ENCODE peak calls at places on chromosomes 11 and 22, in ten cellular contexts. One of them, this sample, is unnamed.

GRCh38 chr11:68946416-68947090 is 34.2 kb downstream of the MRGPRD start:
- DNase-seq in effector memory CD4-positive, alpha-beta T cell: no peak
- DNase-seq in aorta: peak
- DNase-seq in BE2C: no peak
- DNase-seq in fibroblast of lung: peak
- DNase-seq in DND-41: no peak
- DNase-seq in heart right ventricle: no peak
- DNase-seq in astrocyte of the cerebellum: peak
- DNase-seq in left ventricle myocardium inferior: no peak
- DNase-seq in OCI-LY7: no peak
- DNase-seq in this sample: no peak

GRCh38 chr11:432501-433100 is 9.2 kb downstream of the ANO9 start:
- DNase-seq in OCI-LY7: no peak
- DNase-seq in heart right ventricle: peak
- DNase-seq in BE2C: no peak
- DNase-seq in astrocyte of the cerebellum: no peak
- DNase-seq in DND-41: no peak
- DNase-seq in aorta: no peak
- DNase-seq in effector memory CD4-positive, alpha-beta T cell: no peak
- DNase-seq in left ventricle myocardium inferior: no peak
- DNase-seq in fibroblast of lung: no peak
- DNase-seq in this sample: no peak

GRCh38 chr22:37419916-37420655 is 7.2 kb downstream of the ELFN2 start:
- DNase-seq in OCI-LY7: no peak
- DNase-seq in DND-41: no peak
- DNase-seq in effector memory CD4-positive, alpha-beta T cell: no peak
- DNase-seq in BE2C: no peak
- DNase-seq in heart right ventricle: no peak
- DNase-seq in astrocyte of the cerebellum: no peak
- DNase-seq in aorta: no peak
- DNase-seq in left ventricle myocardium inferior: no peak
- DNase-seq in fibroblast of lung: peak
- DNase-seq in this sample: peak

GRCh38 chr11:3830741-3831140 is 10.0 kb downstream of the RHOG start:
- DNase-seq in BE2C: no peak
- DNase-seq in left ventricle myocardium inferior: no peak
- DNase-seq in heart right ventricle: no peak
- DNase-seq in aorta: no peak
- DNase-seq in effector memory CD4-positive, alpha-beta T cell: no peak
- DNase-seq in DND-41: no peak
- DNase-seq in fibroblast of lung: no peak
- DNase-seq in OCI-LY7: no peak
- DNase-seq in astrocyte of the cerebellum: no peak
- DNase-seq in this sample: no peak

GRCh38 chr22:42959472-42960145 is 55.3 kb downstream of the PACSIN2 start:
- DNase-seq in astrocyte of the cerebellum: no peak
- DNase-seq in fibroblast of lung: peak
- DNase-seq in BE2C: peak
- DNase-seq in OCI-LY7: no peak
- DNase-seq in DND-41: no peak
- DNase-seq in aorta: peak
- DNase-seq in left ventricle myocardium inferior: peak
- DNase-seq in heart right ventricle: peak
- DNase-seq in effector memory CD4-positive, alpha-beta T cell: no peak
- DNase-seq in this sample: no peak

GRCh38 chr11:69215216-69215615 is 59.5 kb downstream of the SMIM38 start:
- DNase-seq in OCI-LY7: no peak
- DNase-seq in heart right ventricle: no peak
- DNase-seq in left ventricle myocardium inferior: no peak
- DNase-seq in fibroblast of lung: no peak
- DNase-seq in BE2C: no peak
- DNase-seq in astrocyte of the cerebellum: no peak
- DNase-seq in DND-41: no peak
- DNase-seq in aorta: no peak
- DNase-seq in effector memory CD4-positive, alpha-beta T cell: no peak
- DNase-seq in this sample: no peak

GRCh38 chr22:41563051-41563711 is 2.4 kb downstream of the CSDC2 start:
- DNase-seq in aorta: peak
- DNase-seq in OCI-LY7: no peak
- DNase-seq in effector memory CD4-positive, alpha-beta T cell: no peak
- DNase-seq in DND-41: no peak
- DNase-seq in heart right ventricle: no peak
- DNase-seq in fibroblast of lung: peak
- DNase-seq in astrocyte of the cerebellum: no peak
- DNase-seq in left ventricle myocardium inferior: no peak
- DNase-seq in BE2C: peak
- DNase-seq in this sample: no peak

GRCh38 chr11:68311155-68312116 is 955 bp upstream of the LRP5 start:
- DNase-seq in astrocyte of the cerebellum: no peak
- DNase-seq in effector memory CD4-positive, alpha-beta T cell: no peak
- DNase-seq in fibroblast of lung: no peak
- DNase-seq in heart right ventricle: no peak
- DNase-seq in left ventricle myocardium inferior: no peak
- DNase-seq in DND-41: no peak
- DNase-seq in OCI-LY7: no peak
- DNase-seq in BE2C: no peak
- DNase-seq in aorta: peak
- DNase-seq in this sample: no peak

GRCh38 chr22:50010676-50011446 is 1.7 kb downstream of the IL17REL start:
- DNase-seq in DND-41: no peak
- DNase-seq in astrocyte of the cerebellum: no peak
- DNase-seq in aorta: no peak
- DNase-seq in left ventricle myocardium inferior: no peak
- DNase-seq in effector memory CD4-positive, alpha-beta T cell: peak
- DNase-seq in BE2C: no peak
- DNase-seq in heart right ventricle: no peak
- DNase-seq in fibroblast of lung: no peak
- DNase-seq in OCI-LY7: no peak
- DNase-seq in this sample: no peak

GRCh38 chr11:75031224-75031753 is 42.6 kb downstream of the NEU3 start:
- DNase-seq in aorta: peak
- DNase-seq in fibroblast of lung: peak
- DNase-seq in left ventricle myocardium inferior: no peak
- DNase-seq in DND-41: no peak
- DNase-seq in OCI-LY7: no peak
- DNase-seq in BE2C: peak
- DNase-seq in heart right ventricle: no peak
- DNase-seq in effector memory CD4-positive, alpha-beta T cell: no peak
- DNase-seq in astrocyte of the cerebellum: no peak
- DNase-seq in this sample: no peak

GRCh38 chr11:114085965-114086364 is 26.5 kb downstream of the ZBTB16 start:
- DNase-seq in DND-41: no peak
- DNase-seq in heart right ventricle: no peak
- DNase-seq in OCI-LY7: no peak
- DNase-seq in aorta: no peak
- DNase-seq in BE2C: no peak
- DNase-seq in effector memory CD4-positive, alpha-beta T cell: no peak
- DNase-seq in astrocyte of the cerebellum: no peak
- DNase-seq in fibroblast of lung: no peak
- DNase-seq in left ventricle myocardium inferior: no peak
- DNase-seq in this sample: no peak

GRCh38 chr11:74620537-74620936 is 28.2 kb downstream of the POLD3 start:
- DNase-seq in astrocyte of the cerebellum: no peak
- DNase-seq in DND-41: no peak
- DNase-seq in left ventricle myocardium inferior: no peak
- DNase-seq in effector memory CD4-positive, alpha-beta T cell: no peak
- DNase-seq in heart right ventricle: no peak
- DNase-seq in fibroblast of lung: no peak
- DNase-seq in OCI-LY7: no peak
- DNase-seq in BE2C: no peak
- DNase-seq in aorta: no peak
- DNase-seq in this sample: no peak

GRCh38 chr11:15707971-15708370 is 593.2 kb downstream of the INSC start:
- DNase-seq in effector memory CD4-positive, alpha-beta T cell: no peak
- DNase-seq in BE2C: peak
- DNase-seq in left ventricle myocardium inferior: peak
- DNase-seq in aorta: peak
- DNase-seq in fibroblast of lung: peak
- DNase-seq in heart right ventricle: peak
- DNase-seq in OCI-LY7: no peak
- DNase-seq in astrocyte of the cerebellum: peak
- DNase-seq in DND-41: no peak
- DNase-seq in this sample: no peak

GRCh38 chr22:46364341-46365165 is 29.0 kb downstream of the TRMU start:
- DNase-seq in DND-41: no peak
- DNase-seq in left ventricle myocardium inferior: no peak
- DNase-seq in fibroblast of lung: no peak
- DNase-seq in astrocyte of the cerebellum: no peak
- DNase-seq in aorta: no peak
- DNase-seq in effector memory CD4-positive, alpha-beta T cell: no peak
- DNase-seq in heart right ventricle: no peak
- DNase-seq in BE2C: peak
- DNase-seq in OCI-LY7: no peak
- DNase-seq in this sample: no peak

GRCh38 chr11:120645639-120646038 is 134.1 kb downstream of the GRIK4 start:
- DNase-seq in effector memory CD4-positive, alpha-beta T cell: no peak
- DNase-seq in OCI-LY7: no peak
- DNase-seq in astrocyte of the cerebellum: peak
- DNase-seq in heart right ventricle: no peak
- DNase-seq in DND-41: no peak
- DNase-seq in left ventricle myocardium inferior: no peak
- DNase-seq in BE2C: no peak
- DNase-seq in aorta: no peak
- DNase-seq in fibroblast of lung: no peak
- DNase-seq in this sample: no peak

GRCh38 chr22:41799486-41800347 is 762 bp upstream of the CCDC134 start:
- DNase-seq in DND-41: peak
- DNase-seq in BE2C: no peak
- DNase-seq in heart right ventricle: peak
- DNase-seq in aorta: peak
- DNase-seq in fibroblast of lung: peak
- DNase-seq in OCI-LY7: peak
- DNase-seq in astrocyte of the cerebellum: peak
- DNase-seq in effector memory CD4-positive, alpha-beta T cell: peak
- DNase-seq in left ventricle myocardium inferior: peak
- DNase-seq in this sample: no peak

GRCh38 chr11:24636291-24636629 is 139.4 kb downstream of the LUZP2 start:
- DNase-seq in DND-41: no peak
- DNase-seq in BE2C: no peak
- DNase-seq in OCI-LY7: no peak
- DNase-seq in left ventricle myocardium inferior: no peak
- DNase-seq in fibroblast of lung: no peak
- DNase-seq in heart right ventricle: no peak
- DNase-seq in aorta: no peak
- DNase-seq in effector memory CD4-positive, alpha-beta T cell: no peak
- DNase-seq in astrocyte of the cerebellum: no peak
- DNase-seq in this sample: no peak

GRCh38 chr11:64013141-64013896 is 22.4 kb upstream of the FLRT1 start:
- DNase-seq in BE2C: no peak
- DNase-seq in astrocyte of the cerebellum: no peak
- DNase-seq in fibroblast of lung: no peak
- DNase-seq in left ventricle myocardium inferior: no peak
- DNase-seq in heart right ventricle: no peak
- DNase-seq in effector memory CD4-positive, alpha-beta T cell: no peak
- DNase-seq in aorta: no peak
- DNase-seq in DND-41: no peak
- DNase-seq in OCI-LY7: no peak
- DNase-seq in this sample: no peak

GRCh38 chr11:65035579-65035978 is 5.4 kb upstream of the SAC3D1 start:
- DNase-seq in aorta: no peak
- DNase-seq in astrocyte of the cerebellum: no peak
- DNase-seq in BE2C: no peak
- DNase-seq in OCI-LY7: no peak
- DNase-seq in heart right ventricle: no peak
- DNase-seq in left ventricle myocardium inferior: no peak
- DNase-seq in DND-41: no peak
- DNase-seq in effector memory CD4-positive, alpha-beta T cell: no peak
- DNase-seq in fibroblast of lung: no peak
- DNase-seq in this sample: no peak

GRCh38 chr22:36355362-36355761 is 32.4 kb downstream of the MYH9 start:
- DNase-seq in BE2C: no peak
- DNase-seq in OCI-LY7: no peak
- DNase-seq in heart right ventricle: no peak
- DNase-seq in fibroblast of lung: no peak
- DNase-seq in aorta: no peak
- DNase-seq in DND-41: no peak
- DNase-seq in effector memory CD4-positive, alpha-beta T cell: no peak
- DNase-seq in astrocyte of the cerebellum: no peak
- DNase-seq in left ventricle myocardium inferior: no peak
- DNase-seq in this sample: no peak
- H3K4me3 ChIP-seq in BE2C: no peak
- H3K4me3 ChIP-seq in OCI-LY7: peak
- H3K4me3 ChIP-seq in heart right ventricle: peak
- H3K4me3 ChIP-seq in fibroblast of lung: peak
- H3K4me3 ChIP-seq in aorta: no peak
- H3K4me3 ChIP-seq in DND-41: no peak
- H3K4me3 ChIP-seq in effector memory CD4-positive, alpha-beta T cell: no peak
- H3K4me3 ChIP-seq in astrocyte of the cerebellum: no peak
- H3K4me3 ChIP-seq in left ventricle myocardium inferior: peak
- H3K4me3 ChIP-seq in this sample: no peak

GRCh38 chr11:121928597-121929580 is 187.1 kb downstream of the BLID start:
- DNase-seq in astrocyte of the cerebellum: no peak
- DNase-seq in BE2C: no peak
- DNase-seq in aorta: no peak
- DNase-seq in effector memory CD4-positive, alpha-beta T cell: no peak
- DNase-seq in OCI-LY7: no peak
- DNase-seq in fibroblast of lung: no peak
- DNase-seq in left ventricle myocardium inferior: no peak
- DNase-seq in heart right ventricle: no peak
- DNase-seq in DND-41: no peak
- DNase-seq in this sample: peak
- H3K4me3 ChIP-seq in astrocyte of the cerebellum: peak
- H3K4me3 ChIP-seq in BE2C: peak
- H3K4me3 ChIP-seq in aorta: peak
- H3K4me3 ChIP-seq in effector memory CD4-positive, alpha-beta T cell: no peak
- H3K4me3 ChIP-seq in OCI-LY7: no peak
- H3K4me3 ChIP-seq in fibroblast of lung: peak
- H3K4me3 ChIP-seq in left ventricle myocardium inferior: peak
- H3K4me3 ChIP-seq in heart right ventricle: peak
- H3K4me3 ChIP-seq in DND-41: no peak
- H3K4me3 ChIP-seq in this sample: no peak

GRCh38 chr11:88175004-88175706 is at the start of gene RAB38:
- DNase-seq in BE2C: peak
- DNase-seq in left ventricle myocardium inferior: peak
- DNase-seq in astrocyte of the cerebellum: no peak
- DNase-seq in effector memory CD4-positive, alpha-beta T cell: no peak
- DNase-seq in fibroblast of lung: peak
- DNase-seq in DND-41: no peak
- DNase-seq in aorta: peak
- DNase-seq in OCI-LY7: peak
- DNase-seq in heart right ventricle: peak
- DNase-seq in this sample: peak
- H3K4me3 ChIP-seq in BE2C: peak
- H3K4me3 ChIP-seq in left ventricle myocardium inferior: peak
- H3K4me3 ChIP-seq in astrocyte of the cerebellum: peak
- H3K4me3 ChIP-seq in effector memory CD4-positive, alpha-beta T cell: peak
- H3K4me3 ChIP-seq in fibroblast of lung: peak
- H3K4me3 ChIP-seq in DND-41: no peak
- H3K4me3 ChIP-seq in aorta: peak
- H3K4me3 ChIP-seq in OCI-LY7: peak
- H3K4me3 ChIP-seq in heart right ventricle: peak
- H3K4me3 ChIP-seq in this sample: peak

DNA sequence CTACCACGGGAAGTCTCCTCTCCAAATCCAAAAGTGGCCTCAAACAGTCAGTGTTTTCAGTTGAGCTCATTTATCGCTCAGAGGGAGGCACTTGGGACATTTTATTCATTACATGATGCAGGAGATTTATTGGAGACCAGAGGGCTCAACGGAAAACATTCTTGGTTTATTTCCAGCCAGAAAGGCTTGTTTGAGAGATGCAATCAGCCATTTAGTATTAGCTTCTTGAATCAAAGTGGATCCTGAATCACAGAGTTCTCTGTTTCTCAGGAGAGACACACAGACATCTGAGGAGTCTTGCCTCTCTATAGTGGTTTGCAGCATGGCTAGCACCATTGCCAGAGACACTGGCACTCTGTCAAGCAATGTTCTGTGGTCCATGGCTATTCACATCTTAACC is 31.5 kb downstream of the CD44 start:
- DNase-seq in BE2C: no peak
- DNase-seq in astrocyte of the cerebellum: peak
- DNase-seq in left ventricle myocardium inferior: no peak
- DNase-seq in DND-41: no peak
- DNase-seq in effector memory CD4-positive, alpha-beta T cell: no peak
- DNase-seq in fibroblast of lung: peak
- DNase-seq in aorta: no peak
- DNase-seq in heart right ventricle: no peak
- DNase-seq in OCI-LY7: no peak
- DNase-seq in this sample: no peak
- H3K4me3 ChIP-seq in BE2C: no peak
- H3K4me3 ChIP-seq in astrocyte of the cerebellum: no peak
- H3K4me3 ChIP-seq in left ventricle myocardium inferior: no peak
- H3K4me3 ChIP-seq in DND-41: no peak
- H3K4me3 ChIP-seq in effector memory CD4-positive, alpha-beta T cell: no peak
- H3K4me3 ChIP-seq in fibroblast of lung: no peak
- H3K4me3 ChIP-seq in aorta: no peak
- H3K4me3 ChIP-seq in heart right ventricle: no peak
- H3K4me3 ChIP-seq in OCI-LY7: no peak
- H3K4me3 ChIP-seq in this sample: no peak

This sample was measured in HAP-1.